ENCODE peak calls at places on chromosome 11, in four cellular contexts. N is HepG2, Z is KBM-7, P is left lung. A is an unnamed sample.
A peak's percentile ranks its signal among the peaks of the same experiment; 100 is the strongest.

GRCh38 chr11:43578346-43579170 is 102.0 kb upstream of the HSD17B12 start:
- DNase-seq in N (no peak), Z (no peak), P (no peak), A (no peak)

GRCh38 chr11:101993172-101993571 is 54.1 kb upstream of the CFAP300 start:
- DNase-seq in N (no peak), Z (no peak), P (no peak), A (no peak)

GRCh38 chr11:69131644-69132300 is 24.0 kb upstream of the SMIM38 start:
- DNase-seq in N (peak; percentile 80), Z (no peak), P (peak; percentile 74), A (peak; percentile 100)

GRCh38 chr11:103944251-103944944 is 92.0 kb upstream of the DDI1 start:
- DNase-seq in N (no peak), Z (no peak), P (no peak), A (no peak)

GRCh38 chr11:125332821-125333220 is 163.2 kb downstream of the FEZ1 start:
- DNase-seq in N (no peak), Z (no peak), P (no peak), A (no peak)

GRCh38 chr11:44878696-44879095 is 72.0 kb downstream of the TP53I11 start:
- DNase-seq in N (no peak), Z (no peak), P (no peak), A (no peak)

GRCh38 chr11:113249491-113249763 is 65.0 kb upstream of the TTC12 start:
- DNase-seq in N (no peak), Z (no peak), P (no peak), A (no peak)

GRCh38 chr11:97937501-97937900 is 1083.2 kb upstream of the CNTN5 start:
- DNase-seq in N (no peak), Z (no peak), P (no peak), A (no peak)

GRCh38 chr11:75625970-75626691 is 42.7 kb downstream of the MAP6 start:
- DNase-seq in N (no peak), Z (no peak), P (peak; percentile 62), A (no peak)

GRCh38 chr11:84830372-84830771 is 796.8 kb downstream of the DLG2 start:
- DNase-seq in N (no peak), Z (no peak), P (no peak), A (no peak)

GRCh38 chr11:126405374-126405773 is 49.9 kb downstream of the ST3GAL4 start:
- DNase-seq in N (no peak), Z (no peak), P (peak; percentile 55), A (no peak)

GRCh38 chr11:102171101-102171500 is 60.9 kb downstream of the YAP1 start:
- DNase-seq in N (no peak), Z (no peak), P (no peak), A (no peak)

GRCh38 chr11:117443269-117444186 is 115.9 kb downstream of the CEP164 start:
- DNase-seq in N (peak; percentile 40), Z (peak; percentile 23), P (no peak), A (peak; percentile 77)

GRCh38 chr11:121592708-121593107 is 139.9 kb upstream of the SORL1-AS1 start:
- DNase-seq in N (no peak), Z (no peak), P (no peak), A (no peak)

GRCh38 chr11:44740967-44741366 is 14.2 kb downstream of the TSPAN18 start:
- DNase-seq in N (no peak), Z (no peak), P (no peak), A (no peak)

GRCh38 chr11:105004021-105004420 is 18.9 kb downstream of the CASP5 start:
- DNase-seq in N (peak; percentile 51), Z (no peak), P (no peak), A (no peak)

A was measured in HuH-7.